ENCODE peak calls at places on chromosomes 16 and 17, in seven cellular contexts. O is cardiac muscle cell, Q is prostate gland, B is cardiac fibroblast, D is RWPE1, M is LNCaP clone FGC, Y is activated B cell treated with CpG ODN at 0.5 μM for 24 hours. S is an unnamed sample.

GRCh38 chr16:67486805-67487204 is 3.5 kb upstream of the AGRP start:
- DNase-seq in B (peak; percentile 24), D (no peak), Y (no peak), Q (no peak), O (peak; percentile 44), M (no peak), S (no peak)

GRCh38 chr17:31309525-31309924 is 4.3 kb downstream of the EVI2B start:
- DNase-seq in B (no peak), O (no peak), D (no peak), M (no peak), Q (no peak), Y (no peak), S (no peak)

GRCh38 chr16:48365030-48365600 is 20.1 kb downstream of the SIAH1 start:
- DNase-seq in B (no peak), O (no peak), Q (peak; percentile 52), Y (no peak), D (no peak), M (peak; percentile 39), S (peak; percentile 38)

GRCh38 chr16:85327731-85328664 is 215.7 kb upstream of the CIBAR2 start:
- DNase-seq in Q (no peak), O (peak; percentile 68), B (peak; percentile 64), M (no peak), D (no peak), Y (no peak), S (no peak)

GRCh38 chr17:29867643-29868181 is 62.3 kb downstream of the SSH2 start:
- DNase-seq in Q (no peak), Y (no peak), M (no peak), O (no peak), D (no peak), B (no peak), S (no peak)

GRCh38 chr16:51651061-51651466 is 500.0 kb upstream of the SALL1 start:
- DNase-seq in Y (no peak), M (no peak), O (peak; percentile 25), D (no peak), Q (no peak), B (peak; percentile 8), S (no peak)

GRCh38 chr17:69506489-69506888 is 92.0 kb downstream of the MAP2K6 start:
- DNase-seq in Y (no peak), M (no peak), O (no peak), B (no peak), D (no peak), Q (no peak), S (no peak)

GRCh38 chr16:6131526-6132050 is 1034.0 kb upstream of the EEF2KMT start:
- DNase-seq in Q (no peak), Y (no peak), O (no peak), M (no peak), B (no peak), D (no peak), S (no peak)

GRCh38 chr16:4109250-4109736 is 6.9 kb downstream of the ADCY9 start:
- DNase-seq in Q (no peak), D (no peak), B (peak; percentile 10), M (no peak), Y (no peak), O (no peak), S (no peak)

GRCh38 chr16:27859020-27859419 is 204.5 kb downstream of the GSG1L start:
- DNase-seq in M (no peak), D (no peak), O (no peak), B (no peak), Y (no peak), Q (no peak), S (no peak)
- TF ChIP-seq CTCF in M (no peak), D (no peak), O (peak; percentile 14), B (no peak), Y (no peak), Q (no peak), S (no peak)

GRCh38 chr17:82333279-82334171 is at the start of gene SECTM1:
- DNase-seq in M (no peak), D (peak; percentile 50), Y (no peak), Q (no peak), O (peak; percentile 40), B (peak; percentile 41), S (no peak)

GRCh38 chr17:82332669-82333278 is 792 bp downstream of the SECTM1 start:
- DNase-seq in D (peak; percentile 64), Y (no peak), B (peak; percentile 32), Q (no peak), M (no peak), O (peak; percentile 41), S (peak; percentile 57)

GRCh38 chr17:82334204-82334621 is 647 bp upstream of the SECTM1 start:
- DNase-seq in Y (no peak), Q (no peak), B (no peak), M (no peak), D (no peak), O (no peak), S (no peak)

GRCh38 chr17:82331345-82331939 is 2.1 kb downstream of the SECTM1 start:
- DNase-seq in M (no peak), O (no peak), Q (no peak), D (no peak), Y (no peak), B (no peak), S (no peak)

DNA sequence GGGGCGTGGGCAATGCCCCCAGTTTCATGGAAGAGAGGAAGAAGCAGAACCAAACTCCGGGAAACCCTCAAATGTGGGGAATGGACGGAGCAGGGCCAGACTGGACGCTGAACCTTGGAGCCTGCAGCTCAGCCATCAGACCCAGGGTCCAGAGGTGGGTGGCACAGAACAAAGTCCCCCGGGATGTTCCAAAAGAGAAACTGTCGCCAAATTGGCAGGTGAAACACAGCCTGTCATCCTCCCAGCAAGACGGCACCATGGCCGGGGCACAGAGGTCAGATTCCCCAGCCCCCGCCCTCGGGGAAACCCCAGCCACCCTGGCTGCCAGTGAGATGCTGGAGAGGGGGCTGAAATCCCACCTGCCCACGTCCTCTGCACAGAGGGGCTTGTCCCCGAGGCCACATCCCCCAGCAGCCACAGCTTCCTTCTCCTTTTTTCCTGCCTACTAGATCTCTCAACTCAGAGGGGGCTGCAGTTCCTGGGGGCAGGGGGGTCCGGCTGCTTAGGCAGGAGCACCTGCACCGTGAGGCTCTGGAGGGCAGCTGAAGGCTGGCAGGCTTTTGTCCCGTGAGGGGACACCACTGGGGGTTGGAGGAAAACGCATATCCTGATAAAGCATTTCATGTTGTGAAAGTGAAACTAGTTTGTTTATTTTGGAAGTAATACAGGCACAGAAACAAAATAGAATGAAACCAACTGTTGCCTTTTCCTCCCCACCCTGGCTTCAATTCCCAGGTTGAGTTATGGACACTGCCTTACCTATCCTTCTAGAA is 1.2 kb upstream of the SECTM1 start:
- DNase-seq in Y (no peak), B (peak; percentile 29), D (no peak), M (no peak), Q (peak; percentile 32), O (peak; percentile 27), S (no peak)
- TF ChIP-seq CTCF in Y (no peak), B (no peak), D (no peak), M (no peak), Q (no peak), O (no peak), S (no peak)

DNA sequence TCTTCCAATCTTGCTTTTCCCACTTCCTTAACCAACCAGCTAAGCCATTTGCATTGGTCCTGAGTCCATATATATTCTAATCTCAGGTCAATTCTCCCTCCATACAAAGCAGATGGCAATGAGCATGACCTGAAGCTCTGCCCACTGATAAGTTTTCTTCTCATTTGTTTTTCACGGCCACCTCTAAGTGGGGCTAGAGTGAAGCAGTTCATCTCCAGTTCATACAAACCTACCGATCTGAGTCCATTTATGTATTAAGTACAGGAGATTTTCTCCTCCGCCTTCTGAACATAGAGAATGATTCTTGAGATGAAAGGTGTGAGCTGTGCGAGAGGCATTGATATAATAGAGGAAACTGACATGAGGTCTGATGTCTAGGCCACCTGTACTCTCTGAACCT is 330.0 kb downstream of the PMP22 start:
- DNase-seq in B (no peak), O (no peak), D (no peak), M (no peak), Q (no peak), Y (no peak), S (no peak)
- TF ChIP-seq CTCF in B (no peak), O (no peak), D (no peak), M (no peak), Q (no peak), Y (no peak), S (no peak)

DNA sequence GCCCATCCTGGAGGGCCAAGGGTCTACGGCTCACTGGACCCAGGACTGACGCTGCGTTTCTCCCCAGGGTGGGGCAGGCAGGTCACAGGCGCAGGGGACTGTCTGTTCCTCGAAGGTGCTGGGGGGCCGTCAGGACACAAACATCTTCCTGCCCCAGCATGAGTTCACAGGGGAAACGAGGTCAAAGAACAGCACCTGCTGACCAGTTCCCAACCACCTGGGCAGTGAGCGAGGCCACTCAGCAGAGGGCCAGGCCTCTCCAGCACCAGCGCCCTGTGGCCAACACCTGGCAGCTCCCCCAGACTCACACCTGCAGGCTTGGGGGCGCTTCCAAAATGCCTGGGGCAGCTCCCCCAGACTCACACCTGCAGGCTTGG is 29.7 kb downstream of the TIMM22 start:
- DNase-seq in Q (no peak), D (no peak), Y (no peak), B (no peak), M (no peak), O (no peak), S (no peak)
- TF ChIP-seq CTCF in Q (no peak), D (no peak), Y (no peak), B (no peak), M (no peak), O (no peak), S (no peak)